ENCODE peak calls at places on chromosomes 4 and X, in nine cellular contexts. One of them, this sample, is unnamed. For H3K4me1, the result is how much of the 10 kb centered on the place peaks cover.

GRCh38 chr4:45518832-45519231 is 605.0 kb downstream of the GABRG1 start:
- DNase-seq in PC-3: no peak
- DNase-seq in HepG2: no peak
- DNase-seq in DND-41: no peak
- DNase-seq in endothelial cell of umbilical vein: no peak
- DNase-seq in GM23248: no peak
- DNase-seq in neural progenitor cell: no peak
- DNase-seq in hepatocyte: no peak
- DNase-seq in K562: no peak
- DNase-seq in this sample: no peak

GRCh38 chr4:48909697-48910096 is 3.1 kb upstream of the OCIAD2 start:
- DNase-seq in PC-3: peak
- DNase-seq in HepG2: no peak
- DNase-seq in DND-41: no peak
- DNase-seq in endothelial cell of umbilical vein: peak
- DNase-seq in GM23248: peak
- DNase-seq in neural progenitor cell: no peak
- DNase-seq in hepatocyte: peak
- DNase-seq in K562: no peak
- DNase-seq in this sample: peak

GRCh38 chr4:117874241-117874640 is 160.0 kb upstream of the NDST3 start:
- DNase-seq in PC-3: no peak
- DNase-seq in HepG2: no peak
- DNase-seq in DND-41: no peak
- DNase-seq in endothelial cell of umbilical vein: no peak
- DNase-seq in GM23248: no peak
- DNase-seq in neural progenitor cell: no peak
- DNase-seq in hepatocyte: no peak
- DNase-seq in K562: no peak
- DNase-seq in this sample: no peak

GRCh38 chr4:148790246-148790645 is 348.0 kb upstream of the NR3C2 start:
- DNase-seq in PC-3: no peak
- DNase-seq in HepG2: no peak
- DNase-seq in DND-41: no peak
- DNase-seq in endothelial cell of umbilical vein: no peak
- DNase-seq in GM23248: no peak
- DNase-seq in neural progenitor cell: no peak
- DNase-seq in hepatocyte: no peak
- DNase-seq in K562: no peak
- DNase-seq in this sample: no peak

GRCh38 chr4:176964116-176964691 is 171.5 kb upstream of the VEGFC start:
- DNase-seq in PC-3: peak
- DNase-seq in HepG2: no peak
- DNase-seq in DND-41: peak
- DNase-seq in endothelial cell of umbilical vein: no peak
- DNase-seq in GM23248: no peak
- DNase-seq in neural progenitor cell: no peak
- DNase-seq in hepatocyte: no peak
- DNase-seq in K562: no peak
- DNase-seq in this sample: no peak

GRCh38 chr4:7403001-7403400 is 31.7 kb downstream of the PSAPL1 start:
- DNase-seq in PC-3: peak
- DNase-seq in HepG2: no peak
- DNase-seq in DND-41: no peak
- DNase-seq in endothelial cell of umbilical vein: no peak
- DNase-seq in GM23248: peak
- DNase-seq in neural progenitor cell: no peak
- DNase-seq in hepatocyte: no peak
- DNase-seq in K562: no peak
- DNase-seq in this sample: no peak

GRCh38 chr4:161317000-161317399 is 846.8 kb downstream of the FSTL5 start:
- DNase-seq in PC-3: no peak
- DNase-seq in HepG2: no peak
- DNase-seq in DND-41: no peak
- DNase-seq in endothelial cell of umbilical vein: no peak
- DNase-seq in GM23248: no peak
- DNase-seq in neural progenitor cell: no peak
- DNase-seq in hepatocyte: no peak
- DNase-seq in K562: no peak
- DNase-seq in this sample: no peak

GRCh38 chrX:107025538-107025937 is 25.5 kb upstream of the MORC4 start:
- DNase-seq in PC-3: peak
- DNase-seq in HepG2: peak
- DNase-seq in DND-41: no peak
- DNase-seq in endothelial cell of umbilical vein: peak
- DNase-seq in GM23248: peak
- DNase-seq in neural progenitor cell: peak
- DNase-seq in hepatocyte: peak
- DNase-seq in K562: peak
- DNase-seq in this sample: peak

GRCh38 chr4:124902111-124902510 is 189.6 kb upstream of the ANKRD50 start:
- DNase-seq in PC-3: no peak
- DNase-seq in HepG2: no peak
- DNase-seq in DND-41: no peak
- DNase-seq in endothelial cell of umbilical vein: no peak
- DNase-seq in GM23248: no peak
- DNase-seq in neural progenitor cell: no peak
- DNase-seq in hepatocyte: no peak
- DNase-seq in K562: no peak
- DNase-seq in this sample: no peak

GRCh38 chr4:8768357-8768999 is 103.2 kb downstream of the HMX1 start:
- DNase-seq in PC-3: no peak
- DNase-seq in HepG2: no peak
- DNase-seq in DND-41: no peak
- DNase-seq in endothelial cell of umbilical vein: no peak
- DNase-seq in GM23248: no peak
- DNase-seq in neural progenitor cell: no peak
- DNase-seq in hepatocyte: no peak
- DNase-seq in K562: no peak
- DNase-seq in this sample: no peak

GRCh38 chr4:186722856-186723206 is 825 bp downstream of the FAT1 start:
- DNase-seq in PC-3: peak
- DNase-seq in HepG2: no peak
- DNase-seq in DND-41: no peak
- DNase-seq in endothelial cell of umbilical vein: no peak
- DNase-seq in GM23248: no peak
- DNase-seq in neural progenitor cell: no peak
- DNase-seq in hepatocyte: no peak
- DNase-seq in K562: no peak
- DNase-seq in this sample: peak

GRCh38 chr4:78267790-78268189 is 210.7 kb downstream of the FRAS1 start:
- DNase-seq in PC-3: no peak
- DNase-seq in HepG2: no peak
- DNase-seq in DND-41: no peak
- DNase-seq in endothelial cell of umbilical vein: no peak
- DNase-seq in GM23248: no peak
- DNase-seq in neural progenitor cell: no peak
- DNase-seq in hepatocyte: no peak
- DNase-seq in K562: no peak
- DNase-seq in this sample: no peak

GRCh38 chrX:107449490-107450175 is at the start of gene FRMPD3:
- DNase-seq in PC-3: no peak
- DNase-seq in HepG2: no peak
- DNase-seq in DND-41: no peak
- DNase-seq in endothelial cell of umbilical vein: no peak
- DNase-seq in GM23248: peak
- DNase-seq in neural progenitor cell: peak
- DNase-seq in hepatocyte: peak
- DNase-seq in K562: no peak
- DNase-seq in this sample: no peak

GRCh38 chrX:42519666-42520231 is 258.2 kb downstream of the PPP1R2C start:
- DNase-seq in PC-3: peak
- DNase-seq in HepG2: no peak
- DNase-seq in DND-41: no peak
- DNase-seq in endothelial cell of umbilical vein: peak
- DNase-seq in GM23248: peak
- DNase-seq in neural progenitor cell: no peak
- DNase-seq in hepatocyte: peak
- DNase-seq in K562: peak
- DNase-seq in this sample: peak

GRCh38 chr4:134762053-134762452 is 560.5 kb upstream of the PABPC4L start:
- DNase-seq in PC-3: no peak
- DNase-seq in HepG2: peak
- DNase-seq in DND-41: no peak
- DNase-seq in endothelial cell of umbilical vein: no peak
- DNase-seq in GM23248: no peak
- DNase-seq in neural progenitor cell: no peak
- DNase-seq in hepatocyte: no peak
- DNase-seq in K562: no peak
- DNase-seq in this sample: no peak

GRCh38 chrX:22314211-22314610 is 41.5 kb downstream of the CBLL2 start:
- DNase-seq in PC-3: peak
- DNase-seq in HepG2: no peak
- DNase-seq in DND-41: no peak
- DNase-seq in endothelial cell of umbilical vein: peak
- DNase-seq in GM23248: no peak
- DNase-seq in neural progenitor cell: no peak
- DNase-seq in hepatocyte: no peak
- DNase-seq in K562: no peak
- DNase-seq in this sample: no peak

GRCh38 chr4:41976775-41977516 is 4.6 kb upstream of the DCAF4L1 start:
- DNase-seq in PC-3: no peak
- DNase-seq in HepG2: no peak
- DNase-seq in DND-41: no peak
- DNase-seq in endothelial cell of umbilical vein: no peak
- DNase-seq in GM23248: no peak
- DNase-seq in neural progenitor cell: no peak
- DNase-seq in hepatocyte: no peak
- DNase-seq in K562: no peak
- DNase-seq in this sample: no peak

GRCh38 chr4:98181815-98182214 is 38.5 kb upstream of the STPG2 start:
- DNase-seq in PC-3: no peak
- DNase-seq in HepG2: no peak
- DNase-seq in DND-41: no peak
- DNase-seq in endothelial cell of umbilical vein: no peak
- DNase-seq in GM23248: peak
- DNase-seq in neural progenitor cell: no peak
- DNase-seq in hepatocyte: peak
- DNase-seq in K562: no peak
- DNase-seq in this sample: peak

GRCh38 chr4:7588002-7588401 is 153.3 kb upstream of the PSAPL1 start:
- DNase-seq in PC-3: no peak
- DNase-seq in HepG2: no peak
- DNase-seq in DND-41: no peak
- DNase-seq in endothelial cell of umbilical vein: no peak
- DNase-seq in GM23248: no peak
- DNase-seq in neural progenitor cell: no peak
- DNase-seq in hepatocyte: no peak
- DNase-seq in K562: no peak
- DNase-seq in this sample: peak

GRCh38 chr4:126727461-126727860 is 905.3 kb upstream of the INTU start:
- DNase-seq in PC-3: no peak
- DNase-seq in HepG2: no peak
- DNase-seq in DND-41: no peak
- DNase-seq in endothelial cell of umbilical vein: peak
- DNase-seq in GM23248: peak
- DNase-seq in neural progenitor cell: no peak
- DNase-seq in hepatocyte: no peak
- DNase-seq in K562: peak
- DNase-seq in this sample: peak

GRCh38 chr4:125624951-125625350 is 310.2 kb downstream of the FAT4 start:
- DNase-seq in PC-3: no peak
- DNase-seq in HepG2: no peak
- DNase-seq in DND-41: no peak
- DNase-seq in endothelial cell of umbilical vein: no peak
- DNase-seq in GM23248: no peak
- DNase-seq in neural progenitor cell: no peak
- DNase-seq in hepatocyte: no peak
- DNase-seq in K562: no peak
- DNase-seq in this sample: no peak

GRCh38 chrX:149939271-149940014 is 1.2 kb upstream of the EOLA2 start:
- DNase-seq in PC-3: peak
- DNase-seq in HepG2: peak
- DNase-seq in DND-41: peak
- DNase-seq in endothelial cell of umbilical vein: peak
- DNase-seq in GM23248: peak
- DNase-seq in neural progenitor cell: peak
- DNase-seq in hepatocyte: peak
- DNase-seq in K562: peak
- DNase-seq in this sample: peak
- H3K27ac ChIP-seq in PC-3: peak
- H3K27ac ChIP-seq in HepG2: peak
- H3K27ac ChIP-seq in DND-41: peak
- H3K27ac ChIP-seq in endothelial cell of umbilical vein: peak
- H3K27ac ChIP-seq in GM23248: peak
- H3K27ac ChIP-seq in neural progenitor cell: peak
- H3K27ac ChIP-seq in hepatocyte: peak
- H3K27ac ChIP-seq in K562: peak
- H3K27ac ChIP-seq in this sample: peak

DNA sequence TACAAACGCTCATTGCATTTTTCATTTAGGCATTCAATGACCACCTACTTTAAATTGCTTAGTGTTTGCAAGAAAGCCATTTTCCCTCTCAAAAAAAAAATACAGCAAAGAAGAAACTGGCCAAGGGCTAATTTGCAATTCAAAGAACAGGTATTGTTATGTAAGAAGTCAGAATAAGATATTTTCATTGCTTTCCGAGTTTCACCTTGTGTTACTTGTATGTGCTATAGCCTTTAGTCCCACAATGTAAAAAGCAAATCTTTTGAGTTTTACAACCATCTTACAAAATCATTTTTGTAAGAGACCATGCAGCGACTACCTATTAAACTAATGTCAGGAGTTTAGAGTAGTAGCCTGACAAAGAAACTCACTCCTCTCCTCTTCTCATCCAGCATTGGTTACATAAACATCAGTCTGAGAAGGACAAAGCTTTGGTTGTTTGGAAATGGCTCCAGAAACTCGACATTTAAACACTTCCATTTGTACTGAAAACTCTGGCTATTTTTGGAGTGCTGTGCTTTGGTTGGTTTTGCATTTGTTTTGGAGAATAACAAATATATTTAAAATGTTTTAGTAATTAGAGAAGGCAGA is 15.3 kb downstream of the TENM3 start:
- DNase-seq in PC-3: no peak
- DNase-seq in HepG2: no peak
- DNase-seq in DND-41: no peak
- DNase-seq in endothelial cell of umbilical vein: no peak
- DNase-seq in GM23248: no peak
- DNase-seq in neural progenitor cell: no peak
- DNase-seq in hepatocyte: no peak
- DNase-seq in K562: no peak
- DNase-seq in this sample: no peak
- H3K4me1 ChIP-seq in PC-3: under half
- H3K4me1 ChIP-seq in HepG2: under half
- H3K4me1 ChIP-seq in DND-41: under half
- H3K4me1 ChIP-seq in endothelial cell of umbilical vein: under half
- H3K4me1 ChIP-seq in GM23248: under half
- H3K4me1 ChIP-seq in neural progenitor cell: half or more
- H3K4me1 ChIP-seq in hepatocyte: under half
- H3K4me1 ChIP-seq in K562: under half
- H3K4me1 ChIP-seq in this sample: under half

GRCh38 chr4:575281-576141 is 584 bp downstream of the TMEM271 start:
- DNase-seq in PC-3: no peak
- DNase-seq in HepG2: no peak
- DNase-seq in DND-41: no peak
- DNase-seq in endothelial cell of umbilical vein: peak
- DNase-seq in GM23248: peak
- DNase-seq in neural progenitor cell: peak
- DNase-seq in hepatocyte: peak
- DNase-seq in K562: no peak
- DNase-seq in this sample: peak
- TF ChIP-seq EZH2 in PC-3: no peak
- TF ChIP-seq EZH2 in HepG2: no peak
- TF ChIP-seq EZH2 in DND-41: no peak
- TF ChIP-seq EZH2 in endothelial cell of umbilical vein: peak
- TF ChIP-seq EZH2 in GM23248: peak
- TF ChIP-seq EZH2 in neural progenitor cell: peak
- TF ChIP-seq EZH2 in hepatocyte: no peak
- TF ChIP-seq EZH2 in K562: no peak
- TF ChIP-seq EZH2 in this sample: peak

GRCh38 chrX:110032534-110033161 is 29.7 kb downstream of the TMEM164 start:
- DNase-seq in PC-3: peak
- DNase-seq in HepG2: no peak
- DNase-seq in DND-41: no peak
- DNase-seq in endothelial cell of umbilical vein: no peak
- DNase-seq in GM23248: peak
- DNase-seq in neural progenitor cell: no peak
- DNase-seq in hepatocyte: no peak
- DNase-seq in K562: no peak
- DNase-seq in this sample: no peak
- H3K27ac ChIP-seq in PC-3: no peak
- H3K27ac ChIP-seq in HepG2: no peak
- H3K27ac ChIP-seq in DND-41: no peak
- H3K27ac ChIP-seq in endothelial cell of umbilical vein: no peak
- H3K27ac ChIP-seq in GM23248: no peak
- H3K27ac ChIP-seq in neural progenitor cell: no peak
- H3K27ac ChIP-seq in hepatocyte: no peak
- H3K27ac ChIP-seq in K562: no peak
- H3K27ac ChIP-seq in this sample: no peak

This sample was measured in fibroblast of lung.